ENCODE peak calls at places on chromosome 15, in ten cellular contexts. N, X, J, F, L, Z, A, O, R and M are unnamed samples. For H3K4me1, the result is how much of the 10 kb centered on the place peaks cover.

GRCh38 chr15:81740402-81740801 is 305.4 kb downstream of the MEX3B start:
- DNase-seq in N (no peak), X (no peak), J (no peak), F (no peak), L (no peak), Z (no peak), A (no peak), O (no peak), R (no peak), M (no peak)

GRCh38 chr15:62474771-62475124 is 309.7 kb upstream of the C2CD4B start:
- DNase-seq in N (peak), X (no peak), J (no peak), F (no peak), L (no peak), Z (no peak), A (no peak), O (no peak), R (no peak), M (no peak)

GRCh38 chr15:56719774-56720555 is 13.3 kb downstream of the ZNF280D start:
- DNase-seq in N (peak), X (no peak), J (no peak), F (no peak), L (no peak), Z (no peak), A (no peak), O (no peak), R (no peak), M (no peak)

GRCh38 chr15:81176291-81176893 is 20.3 kb upstream of the IL16 start:
- DNase-seq in N (no peak), X (no peak), J (no peak), F (no peak), L (no peak), Z (peak), A (peak), O (no peak), R (no peak), M (peak)

GRCh38 chr15:40772014-40772413 is 2.2 kb downstream of the C15orf62 start:
- DNase-seq in N (no peak), X (no peak), J (no peak), F (no peak), L (no peak), Z (no peak), A (no peak), O (no peak), R (no peak), M (no peak)

GRCh38 chr15:49985463-49985862 is 133.6 kb downstream of the ATP8B4 start:
- DNase-seq in N (no peak), X (no peak), J (no peak), F (no peak), L (no peak), Z (no peak), A (no peak), O (no peak), R (no peak), M (no peak)

GRCh38 chr15:65087873-65088642 is 11.5 kb downstream of the KBTBD13 start:
- DNase-seq in N (peak), X (no peak), J (no peak), F (no peak), L (no peak), Z (no peak), A (peak), O (no peak), R (no peak), M (peak)

GRCh38 chr15:95910643-95911212 is 419.8 kb upstream of the NR2F2 start:
- DNase-seq in N (no peak), X (no peak), J (no peak), F (no peak), L (no peak), Z (no peak), A (no peak), O (no peak), R (no peak), M (no peak)

GRCh38 chr15:72554471-72555425 is 80.6 kb downstream of the ARIH1 start:
- DNase-seq in N (peak), X (peak), J (no peak), F (no peak), L (peak), Z (no peak), A (no peak), O (no peak), R (no peak), M (no peak)

GRCh38 chr15:29871401-29871800 is 49.1 kb upstream of the TJP1 start:
- DNase-seq in N (no peak), X (no peak), J (no peak), F (no peak), L (no peak), Z (peak), A (peak), O (no peak), R (no peak), M (peak)

GRCh38 chr15:95326689-95327525 is 1003.6 kb upstream of the NR2F2 start:
- DNase-seq in N (no peak), X (no peak), J (no peak), F (no peak), L (no peak), Z (peak), A (peak), O (no peak), R (peak), M (no peak)

GRCh38 chr15:70789213-70789612 is 25.9 kb upstream of the UACA start:
- DNase-seq in N (no peak), X (no peak), J (no peak), F (no peak), L (no peak), Z (no peak), A (no peak), O (no peak), R (no peak), M (no peak)

GRCh38 chr15:70792171-70792573 is 28.8 kb upstream of the UACA start:
- DNase-seq in N (no peak), X (no peak), J (no peak), F (no peak), L (no peak), Z (no peak), A (no peak), O (no peak), R (no peak), M (no peak)

GRCh38 chr15:70793694-70794093 is 30.3 kb upstream of the UACA start:
- DNase-seq in N (no peak), X (no peak), J (no peak), F (no peak), L (no peak), Z (no peak), A (no peak), O (no peak), R (no peak), M (no peak)

GRCh38 chr15:70788114-70789049 is 25.0 kb upstream of the UACA start:
- DNase-seq in N (peak), X (no peak), J (no peak), F (no peak), L (no peak), Z (no peak), A (no peak), O (no peak), R (no peak), M (no peak)

DNA sequence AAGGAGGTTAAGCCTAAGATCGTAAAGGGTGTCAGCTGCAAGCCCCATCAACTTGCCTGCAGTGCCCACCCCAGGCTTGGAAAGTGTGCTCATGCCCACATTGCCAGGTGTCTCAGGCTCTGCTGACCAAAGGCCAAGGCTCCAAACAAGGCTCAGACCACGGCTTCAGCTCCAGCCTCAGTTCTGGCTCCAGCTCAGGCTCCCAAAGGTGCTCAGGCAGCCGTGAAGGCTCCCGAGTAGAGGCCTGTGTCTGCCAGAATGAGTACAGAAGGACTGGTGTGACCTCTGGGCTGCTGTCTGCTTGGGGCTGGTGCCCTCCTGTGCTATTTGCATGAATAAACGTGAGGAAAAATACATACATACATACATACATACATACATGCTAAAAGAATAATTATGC is 27.9 kb upstream of the UACA start:
- DNase-seq in N (no peak), X (no peak), J (no peak), F (no peak), L (no peak), Z (no peak), A (no peak), O (no peak), R (no peak), M (no peak)
- H3K4me1 ChIP-seq in N (under half), X (under half), J (under half), F (under half), L (under half), Z (under half), A (under half), O (under half), R (under half), M (under half)

GRCh38 chr15:77713281-77713680 is 80.6 kb upstream of the LINGO1 start:
- DNase-seq in N (no peak), X (no peak), J (no peak), F (no peak), L (no peak), Z (no peak), A (no peak), O (no peak), R (no peak), M (no peak)
- H3K27ac ChIP-seq in N (no peak), X (no peak), J (no peak), F (no peak), L (no peak), Z (no peak), A (no peak), O (no peak), R (no peak), M (no peak)

GRCh38 chr15:67828379-67828968 is 3.2 kb downstream of the SKOR1 start:
- DNase-seq in N (no peak), X (no peak), J (no peak), F (no peak), L (no peak), Z (no peak), A (no peak), O (peak), R (peak), M (no peak)

GRCh38 chr15:67828969-67829646 is 3.8 kb downstream of the SKOR1 start:
- DNase-seq in N (no peak), X (no peak), J (no peak), F (no peak), L (peak), Z (no peak), A (no peak), O (peak), R (peak), M (no peak)

GRCh38 chr15:67827561-67828378 is 2.5 kb downstream of the SKOR1 start:
- DNase-seq in N (no peak), X (no peak), J (no peak), F (no peak), L (peak), Z (no peak), A (no peak), O (peak), R (peak), M (no peak)

GRCh38 chr15:67831363-67831762 is 6.1 kb downstream of the SKOR1 start:
- DNase-seq in N (no peak), X (no peak), J (no peak), F (no peak), L (no peak), Z (no peak), A (no peak), O (no peak), R (no peak), M (no peak)

DNA sequence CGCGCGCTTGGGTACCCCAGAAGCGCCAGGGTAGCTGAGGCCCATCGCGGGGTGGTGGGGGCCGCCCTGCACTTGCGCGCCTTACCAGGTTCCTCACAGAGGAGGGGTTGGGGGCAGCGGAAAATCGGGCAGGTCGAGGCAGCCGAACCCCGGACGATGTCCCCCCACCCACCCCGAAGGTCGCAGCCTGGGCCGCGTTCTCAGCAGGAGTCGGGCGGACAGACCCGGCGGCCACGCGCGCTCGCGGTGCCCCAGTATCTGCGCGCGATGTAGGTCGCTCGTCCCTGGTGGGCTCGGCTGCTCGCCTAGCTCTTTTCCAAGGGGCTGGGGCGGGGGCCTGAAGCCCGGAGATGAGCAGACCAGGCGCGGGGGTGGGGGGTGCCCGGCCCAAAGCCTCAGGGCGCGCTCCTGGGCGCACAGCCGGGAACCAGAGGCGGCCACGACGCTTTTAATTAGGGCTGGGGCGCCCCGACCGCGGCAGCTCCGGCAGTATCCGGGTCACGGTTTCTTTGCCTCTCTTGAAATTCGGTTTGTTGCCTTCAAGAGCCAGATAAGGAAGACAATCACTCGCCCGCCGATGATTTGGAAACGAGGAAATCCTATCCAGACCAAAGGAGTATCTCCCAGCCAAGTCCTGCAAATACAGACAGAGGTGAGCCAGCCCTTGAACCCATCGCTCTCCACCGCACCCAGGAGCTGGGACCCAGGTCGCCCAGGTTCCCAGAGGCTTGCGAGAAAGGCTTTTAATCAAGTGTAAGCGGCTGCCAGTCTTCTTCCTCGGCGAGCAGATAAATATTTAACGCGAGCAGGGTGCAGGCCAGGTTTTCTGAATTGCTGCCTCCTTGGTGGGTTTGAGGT is 4.6 kb downstream of the SKOR1 start:
- DNase-seq in N (no peak), X (no peak), J (no peak), F (no peak), L (peak), Z (no peak), A (no peak), O (peak), R (peak), M (no peak)
- H3K4me3 ChIP-seq in N (no peak), X (no peak), J (no peak), F (no peak), L (no peak), Z (no peak), A (no peak), O (no peak), R (peak), M (peak)

DNA sequence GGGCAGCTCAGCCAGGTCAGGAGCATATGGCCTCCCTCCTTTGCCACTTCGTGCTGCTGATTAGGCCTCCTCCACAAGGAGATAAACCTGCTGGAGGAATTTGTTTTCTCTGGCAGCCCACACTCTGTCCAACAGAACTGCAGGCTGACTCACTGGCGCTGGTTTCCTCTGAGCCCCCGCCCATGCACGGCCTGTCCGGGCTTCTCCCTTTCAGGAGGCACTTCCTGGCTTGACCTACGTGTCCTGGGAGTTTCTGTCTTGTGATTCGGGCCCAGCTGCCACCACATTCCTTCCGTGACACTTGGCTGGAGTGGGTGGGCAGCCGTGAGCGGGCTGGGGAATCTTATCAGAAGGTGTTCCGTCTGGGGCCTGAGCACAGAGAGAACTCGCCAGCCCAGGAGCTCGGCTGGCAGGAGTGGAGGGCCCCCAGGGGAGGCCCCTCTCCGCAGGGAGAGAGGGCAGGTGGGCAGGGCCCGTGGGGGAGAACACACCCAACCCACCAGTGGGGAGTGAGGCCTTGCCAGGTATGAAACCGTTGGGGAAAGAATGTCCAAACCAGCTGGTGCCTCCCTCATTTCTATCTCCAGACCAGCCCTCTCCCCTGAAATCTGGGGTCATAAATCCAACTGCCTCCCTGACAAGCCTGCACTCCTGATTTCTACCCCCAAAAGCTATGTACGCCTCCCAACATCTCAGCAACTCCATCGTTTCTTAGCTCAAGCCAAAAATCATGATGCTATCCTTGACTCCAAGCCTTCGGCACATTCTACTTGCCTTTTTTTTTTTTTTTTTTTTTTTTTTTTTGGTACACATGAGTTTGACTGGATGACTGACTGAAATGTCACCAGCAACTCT is 110.6 kb upstream of the MEF2A start:
- DNase-seq in N (peak), X (no peak), J (no peak), F (peak), L (no peak), Z (peak), A (peak), O (peak), R (no peak), M (peak)
- H3K4me1 ChIP-seq in N (under half), X (under half), J (under half), F (under half), L (under half), Z (under half), A (under half), O (half or more), R (half or more), M (half or more)

GRCh38 chr15:90021108-90021507 is 20.0 kb downstream of the ZNF710 start:
- DNase-seq in N (no peak), X (no peak), J (no peak), F (no peak), L (no peak), Z (no peak), A (no peak), O (no peak), R (no peak), M (no peak)

GRCh38 chr15:90022345-90022744 is 21.2 kb downstream of the ZNF710 start:
- DNase-seq in N (no peak), X (no peak), J (no peak), F (no peak), L (no peak), Z (no peak), A (no peak), O (no peak), R (no peak), M (no peak)

GRCh38 chr15:90019611-90020010 is 18.5 kb downstream of the ZNF710 start:
- DNase-seq in N (no peak), X (no peak), J (no peak), F (no peak), L (no peak), Z (no peak), A (no peak), O (no peak), R (no peak), M (no peak)

GRCh38 chr15:90018216-90018831 is 17.2 kb downstream of the ZNF710 start:
- DNase-seq in N (no peak), X (no peak), J (no peak), F (no peak), L (no peak), Z (no peak), A (no peak), O (no peak), R (no peak), M (no peak)

GRCh38 chr15:90020041-90020735 is 19.1 kb downstream of the ZNF710 start:
- DNase-seq in N (no peak), X (no peak), J (no peak), F (no peak), L (no peak), Z (peak), A (no peak), O (no peak), R (peak), M (no peak)
- H3K27ac ChIP-seq in N (no peak), X (no peak), J (no peak), F (peak), L (no peak), Z (no peak), A (peak), O (peak), R (peak), M (peak)

DNA sequence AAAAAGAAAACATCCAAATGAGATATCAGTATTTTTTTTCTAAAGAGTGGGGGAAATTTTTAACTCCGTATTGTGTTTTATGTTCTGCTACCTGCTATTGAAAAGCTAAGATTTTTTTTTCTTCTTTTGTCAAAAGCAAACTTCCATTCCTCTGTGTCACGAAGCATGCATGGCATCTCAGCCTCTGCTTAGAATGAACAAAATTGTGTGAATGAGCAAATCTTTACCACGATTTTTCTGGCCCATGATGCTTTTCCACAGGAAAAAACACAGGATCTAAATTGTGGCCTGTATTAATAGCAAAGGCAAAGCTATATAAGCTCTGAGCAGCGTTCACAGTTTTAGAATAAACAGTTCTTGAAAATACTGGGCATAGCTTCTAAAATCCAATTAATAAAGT is 109.9 kb upstream of the CDIN1 start:
- DNase-seq in N (peak), X (no peak), J (no peak), F (no peak), L (no peak), Z (no peak), A (no peak), O (no peak), R (no peak), M (no peak)
- H3K4me3 ChIP-seq in N (no peak), X (no peak), J (no peak), F (no peak), L (no peak), Z (no peak), A (no peak), O (no peak), R (no peak), M (no peak)

DNA sequence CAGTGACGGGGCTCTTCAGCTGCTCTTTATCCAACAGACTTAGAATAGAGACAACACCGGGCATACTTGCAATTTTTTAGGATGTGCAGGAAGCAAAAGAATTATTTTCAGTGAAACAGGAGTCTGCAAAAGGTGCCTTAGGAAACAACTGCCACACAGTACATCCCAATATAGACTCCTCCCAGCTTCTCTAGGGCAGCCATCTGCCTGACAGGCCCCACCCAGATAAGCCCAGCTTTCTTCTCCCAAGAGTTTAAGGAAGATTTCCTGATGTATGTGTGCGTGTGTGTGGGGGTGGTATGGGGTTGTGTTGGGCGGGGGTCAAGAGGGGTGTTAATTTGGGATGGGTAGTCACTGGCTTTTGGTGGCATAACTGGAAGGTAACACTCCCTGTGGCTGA is 21.5 kb downstream of the MAP2K1 start:
- DNase-seq in N (no peak), X (no peak), J (no peak), F (no peak), L (no peak), Z (no peak), A (no peak), O (no peak), R (no peak), M (no peak)
- H3K4me1 ChIP-seq in N (under half), X (half or more), J (half or more), F (under half), L (half or more), Z (under half), A (under half), O (under half), R (half or more), M (half or more)

DNA sequence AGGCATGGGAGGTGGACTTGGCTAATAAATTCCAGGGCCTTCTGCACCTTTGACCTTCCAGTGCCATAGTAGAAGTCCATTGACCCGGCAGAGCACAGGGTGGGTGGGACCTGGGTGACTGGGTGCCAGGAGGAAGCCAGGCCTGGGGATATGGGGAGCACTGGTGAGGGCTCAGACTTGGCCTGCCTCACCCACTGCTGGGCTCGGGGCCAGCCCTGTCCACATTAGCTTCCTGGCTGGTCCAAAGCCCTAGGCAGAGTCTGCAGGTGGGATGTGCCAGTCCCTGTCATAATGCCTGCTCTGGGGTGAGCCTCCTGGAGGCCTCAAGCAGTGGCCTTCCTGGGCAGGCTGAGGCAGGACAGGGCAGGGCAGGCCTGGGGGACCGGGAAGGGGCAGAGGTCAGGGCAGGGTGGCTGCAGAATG is 38.1 kb upstream of the CHRNB4 start:
- DNase-seq in N (no peak), X (no peak), J (no peak), F (no peak), L (no peak), Z (no peak), A (no peak), O (no peak), R (peak), M (no peak)
- H3K27ac ChIP-seq in N (no peak), X (no peak), J (no peak), F (no peak), L (no peak), Z (no peak), A (no peak), O (no peak), R (no peak), M (no peak)